ENCODE peak calls at places on chromosomes 2 and 18, in nine cellular contexts. H, D, O, S, J, Z, L, V and X are unnamed samples.
A peak's percentile ranks its signal among the peaks of the same experiment; 100 is the strongest.

GRCh38 chr2:222952204-222952603 is 91.4 kb downstream of the ACSL3 start:
- DNase-seq in S (no peak), D (no peak), Z (no peak), L (no peak), J (no peak), V (no peak), H (no peak), O (no peak), X (no peak)

GRCh38 chr2:110820128-110820527 is 87.8 kb downstream of the ACOXL start:
- DNase-seq in H (no peak), D (no peak), O (no peak), S (no peak), Z (no peak), L (no peak), V (no peak), J (peak; percentile 66), X (no peak)

GRCh38 chr2:2830576-2830975 is 499.5 kb upstream of the MYT1L start:
- DNase-seq in D (peak; percentile 41), L (no peak), V (no peak), J (no peak), H (no peak), S (peak; percentile 12), O (no peak), Z (no peak), X (no peak)

GRCh38 chr2:77508511-77508910 is 13.7 kb downstream of the LRRTM4 start:
- DNase-seq in H (no peak), D (no peak), O (no peak), L (no peak), V (no peak), J (no peak), Z (no peak), S (no peak), X (no peak)

GRCh38 chr2:144230452-144231085 is 289.4 kb downstream of the ZEB2 start:
- DNase-seq in O (no peak), D (no peak), J (no peak), S (no peak), L (no peak), Z (no peak), V (no peak), H (no peak), X (no peak)

GRCh38 chr18:57677289-57678211 is 55.9 kb upstream of the NARS1 start:
- DNase-seq in V (no peak), D (no peak), H (no peak), Z (peak; percentile 4), J (no peak), L (no peak), S (no peak), O (no peak), X (no peak)

GRCh38 chr18:26909599-26910290 is 44.2 kb upstream of the AQP4 start:
- DNase-seq in Z (peak; percentile 26), L (no peak), H (no peak), O (no peak), S (no peak), J (no peak), D (no peak), V (no peak), X (no peak)

GRCh38 chr2:43190305-43191052 is 35.9 kb downstream of the ZFP36L2 start:
- DNase-seq in L (no peak), V (no peak), J (no peak), S (peak; percentile 34), D (no peak), Z (no peak), H (no peak), O (no peak), X (no peak)

GRCh38 chr18:56298935-56299334 is 339.5 kb downstream of the TXNL1 start:
- DNase-seq in H (no peak), O (no peak), J (no peak), V (no peak), D (no peak), S (no peak), L (no peak), Z (no peak), X (no peak)

GRCh38 chr2:217858519-217859466 is 144.0 kb downstream of the TNS1 start:
- DNase-seq in V (peak; percentile 89), O (no peak), H (peak; percentile 95), Z (peak; percentile 87), S (peak; percentile 49), L (no peak), D (peak; percentile 69), J (no peak), X (peak; percentile 80)

GRCh38 chr2:67437132-67437531 is 40.0 kb downstream of the ETAA1 start:
- DNase-seq in L (no peak), D (no peak), J (no peak), H (no peak), V (no peak), Z (no peak), S (no peak), O (no peak), X (no peak)

GRCh38 chr18:76922107-76922506 is 99.8 kb downstream of the ZNF236 start:
- DNase-seq in J (peak; percentile 84), Z (peak; percentile 60), O (no peak), S (peak; percentile 59), D (peak; percentile 87), V (peak; percentile 73), L (no peak), H (peak; percentile 72), X (peak; percentile 61)

GRCh38 chr2:122635649-122636496 is 880.4 kb downstream of the TSN start:
- DNase-seq in V (no peak), D (no peak), Z (no peak), H (no peak), S (no peak), O (no peak), J (no peak), L (no peak), X (no peak)

GRCh38 chr18:25650201-25650941 is 298.4 kb upstream of the ZNF521 start:
- DNase-seq in D (no peak), H (no peak), J (no peak), S (no peak), Z (no peak), O (no peak), L (no peak), V (no peak), X (no peak)

GRCh38 chr2:158993721-158994587 is 25.5 kb downstream of the TANC1 start:
- DNase-seq in H (no peak), S (no peak), J (no peak), V (no peak), L (no peak), O (no peak), Z (no peak), D (no peak), X (no peak)

GRCh38 chr2:114281188-114281587 is 161.3 kb upstream of the DPP10 start:
- DNase-seq in S (no peak), Z (no peak), V (no peak), J (no peak), O (no peak), H (no peak), L (no peak), D (no peak), X (no peak)

GRCh38 chr18:79680100-79680879 is 687 bp downstream of the CTDP1 start:
- DNase-seq in S (peak; percentile 78), D (peak; percentile 93), O (no peak), H (peak; percentile 63), V (no peak), L (no peak), Z (peak; percentile 55), J (peak; percentile 75), X (peak; percentile 60)

GRCh38 chr18:26703170-26703933 is 155.0 kb upstream of the KCTD1 start:
- DNase-seq in D (no peak), H (no peak), L (no peak), Z (no peak), S (peak; percentile 65), J (no peak), V (no peak), O (no peak), X (no peak)

DNA sequence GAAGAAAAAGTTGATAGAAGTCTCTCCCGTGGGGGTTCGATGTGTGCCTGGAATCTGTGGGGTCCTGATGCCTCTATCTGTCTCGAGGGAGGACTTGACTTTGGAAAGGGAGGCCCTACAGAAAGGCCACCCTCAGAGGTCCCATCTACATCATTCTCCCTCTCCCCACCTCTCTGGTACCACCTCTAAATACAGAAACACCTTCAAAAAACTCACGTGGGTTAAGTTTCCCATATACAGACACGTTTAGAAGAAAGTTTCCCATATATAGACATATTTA is 5.3 kb upstream of the TMEM37 start:
- DNase-seq in V (no peak), J (no peak), O (no peak), Z (no peak), S (no peak), L (no peak), D (no peak), H (no peak), X (no peak)
- H3K27ac ChIP-seq in V (no peak overlapping the region), J (no peak overlapping the region), O (no peak overlapping the region), Z (no peak overlapping the region), S (peak overlapping the region; percentile 87), L (no peak overlapping the region), D (no peak overlapping the region), H (no peak overlapping the region), X (peak overlapping the region; percentile 6)

GRCh38 chr2:38095079-38095478 is 19.1 kb upstream of the CYP1B1 start:
- DNase-seq in L (no peak), Z (no peak), S (no peak), D (no peak), H (no peak), J (no peak), V (no peak), O (no peak), X (no peak)

GRCh38 chr2:38097611-38098350 is 21.8 kb upstream of the CYP1B1 start:
- DNase-seq in H (no peak), O (no peak), D (no peak), V (no peak), S (no peak), J (no peak), L (no peak), Z (no peak), X (no peak)

GRCh38 chr2:38098351-38099095 is 22.6 kb upstream of the CYP1B1 start:
- DNase-seq in O (no peak), J (no peak), Z (no peak), V (no peak), S (no peak), L (no peak), H (no peak), D (no peak), X (peak; percentile 34)

GRCh38 chr2:38095655-38095995 is 19.7 kb upstream of the CYP1B1 start:
- DNase-seq in O (no peak), D (no peak), V (no peak), L (no peak), S (no peak), Z (no peak), H (no peak), J (no peak), X (no peak)

GRCh38 chr2:38095996-38096861 is 20.3 kb upstream of the CYP1B1 start:
- DNase-seq in L (no peak), O (no peak), V (no peak), S (no peak), J (peak; percentile 97), D (no peak), Z (no peak), H (peak; percentile 69), X (no peak)
- H3K27ac ChIP-seq in L (no peak overlapping the region), O (peak overlapping the region; percentile 51), V (peak overlapping the region; percentile 10), S (no peak overlapping the region), J (peak overlapping the region; percentile 95), D (peak overlapping the region; percentile 69), Z (no peak overlapping the region), H (peak overlapping the region; percentile 50), X (peak overlapping the region; percentile 33)

GRCh38 chr2:29114841-29115609 is at the start of gene CLIP4:
- DNase-seq in V (peak; percentile 72), S (peak; percentile 27), L (peak; percentile 51), D (peak; percentile 89), J (no peak), Z (peak; percentile 46), O (no peak), H (peak; percentile 83), X (peak; percentile 71)
- H3K27ac ChIP-seq in V (peak within 1 kb of the TSS; percentile 77), S (peak within 1 kb of the TSS; percentile 80), L (peak within 1 kb of the TSS; percentile 86), D (peak within 1 kb of the TSS; percentile 93), J (no peak within 1 kb of the TSS), Z (no peak within 1 kb of the TSS), O (peak within 1 kb of the TSS; percentile 98), H (peak within 1 kb of the TSS; percentile 92), X (peak within 1 kb of the TSS; percentile 88)

GRCh38 chr2:85737961-85738360 is 15.8 kb upstream of the ATOH8 start:
- DNase-seq in S (no peak), O (no peak), D (no peak), V (no peak), J (no peak), L (no peak), Z (no peak), H (peak; percentile 48), X (no peak)
- H3K27ac ChIP-seq in S (no peak overlapping the region), O (no peak overlapping the region), D (peak overlapping the region; percentile 35), V (no peak overlapping the region), J (no peak overlapping the region), L (no peak overlapping the region), Z (no peak overlapping the region), H (peak overlapping the region; percentile 77), X (no peak overlapping the region)